ENCODE peak calls at places on chromosomes 16 and 17, in six cellular contexts. A, J, F, H, P and B are unnamed samples.

GRCh38 chr16:81366316-81366932 is 51.7 kb downstream of the GAN start:
- DNase-seq in J (no peak), H (peak; percentile 70), P (no peak), A (no peak), F (no peak), B (no peak)

GRCh38 chr17:32819035-32819434 is 57.9 kb downstream of the MYO1D start:
- DNase-seq in P (no peak), A (no peak), J (no peak), F (no peak), H (no peak), B (no peak)

GRCh38 chr17:66527335-66527734 is 224.9 kb downstream of the PRKCA start:
- DNase-seq in F (no peak), J (no peak), P (no peak), H (no peak), A (no peak), B (no peak)

GRCh38 chr17:37124825-37125181 is 176.0 kb downstream of the AATF start:
- DNase-seq in H (no peak), A (no peak), J (no peak), F (no peak), P (no peak), B (no peak)

GRCh38 chr16:88613911-88614817 is 24.2 kb upstream of the IL17C start:
- DNase-seq in J (no peak), F (no peak), H (no peak), P (no peak), A (no peak), B (no peak)

GRCh38 chr17:70775667-70776066 is 606.3 kb downstream of the KCNJ2 start:
- DNase-seq in H (peak; percentile 51), F (no peak), J (no peak), A (no peak), P (no peak), B (no peak)

GRCh38 chr17:8490256-8491023 is 54.8 kb downstream of the NDEL1 start:
- DNase-seq in F (no peak), H (no peak), A (no peak), J (no peak), P (no peak), B (no peak)

GRCh38 chr16:14013571-14014283 is 57.4 kb upstream of the MRTFB start:
- DNase-seq in A (no peak), P (no peak), F (no peak), H (no peak), J (peak; percentile 46), B (peak; percentile 65)

GRCh38 chr17:57874434-57875108 is 24.7 kb upstream of the MRPS23 start:
- DNase-seq in H (no peak), A (peak; percentile 79), J (peak; percentile 44), F (no peak), P (no peak), B (no peak)

GRCh38 chr17:80307994-80308671 is 47.5 kb downstream of the RNF213 start:
- DNase-seq in A (no peak), F (no peak), P (no peak), H (no peak), J (no peak), B (no peak)

GRCh38 chr16:51237207-51237606 is 86.1 kb upstream of the SALL1 start:
- DNase-seq in H (no peak), F (no peak), P (no peak), J (no peak), A (no peak), B (no peak)

GRCh38 chr17:79627766-79628690 is 17.2 kb upstream of the RBFOX3 start:
- DNase-seq in P (no peak), A (peak; percentile 36), J (peak; percentile 2), H (no peak), F (no peak), B (no peak)

GRCh38 chr16:31177136-31177535 is 2.8 kb upstream of the FUS start:
- DNase-seq in F (peak; percentile 80), H (peak; percentile 58), J (no peak), A (no peak), P (no peak), B (no peak)

GRCh38 chr17:48215583-48216139 is 108.1 kb downstream of the SNX11 start:
- DNase-seq in A (no peak), P (peak; percentile 29), H (no peak), J (no peak), F (no peak), B (no peak)

GRCh38 chr17:8117980-8118768 is at the start of gene ALOXE3:
- DNase-seq in J (peak; percentile 42), H (no peak), P (no peak), A (no peak), F (peak; percentile 59), B (peak; percentile 43)

GRCh38 chr17:16352838-16353701 is at the start of gene CENPV:
- DNase-seq in J (peak; percentile 50), A (no peak), P (no peak), H (peak; percentile 85), F (peak; percentile 64), B (peak; percentile 33)

GRCh38 chr17:28549274-28550132 is 2.9 kb downstream of the UNC119 start:
- DNase-seq in F (peak; percentile 91), H (peak; percentile 51), A (no peak), P (no peak), J (no peak), B (no peak)

GRCh38 chr17:33121272-33121671 is 129.6 kb downstream of the SPACA3 start:
- DNase-seq in P (no peak), F (no peak), H (no peak), J (no peak), A (no peak), B (no peak)

DNA sequence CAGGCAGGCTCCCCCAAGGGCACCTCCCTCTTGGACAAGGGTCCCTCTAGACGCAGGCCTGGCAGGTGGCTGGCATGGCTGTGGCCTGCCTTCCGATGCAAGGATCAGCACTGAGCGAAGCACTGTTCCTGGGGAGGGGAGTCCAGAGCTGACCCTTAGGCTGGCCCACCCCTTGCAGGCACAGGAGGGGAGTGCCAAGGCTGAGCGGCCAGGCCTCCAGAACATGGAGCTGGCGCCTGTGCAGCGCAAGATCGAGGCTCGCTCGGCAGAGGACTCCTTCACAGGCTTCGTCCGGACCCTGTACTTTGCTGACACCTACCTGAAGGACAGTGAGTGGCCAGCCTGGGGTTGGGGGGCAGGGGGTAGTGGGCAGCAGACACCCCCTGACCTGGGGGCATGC is 16.8 kb upstream of the MYO15B start:
- DNase-seq in J (no peak), P (no peak), F (no peak), H (no peak), A (no peak), B (no peak)
- H3K36me3 ChIP-seq in J (peaks cover 20% of the 10 kb centered on the region), P (peaks cover 4% of the 10 kb centered on the region), F (no peaks in the 10 kb centered on the region), H (no peaks in the 10 kb centered on the region), A (no peaks in the 10 kb centered on the region), B (peaks cover 16% of the 10 kb centered on the region)

GRCh38 chr17:1384881-1385280 is 15.1 kb downstream of the YWHAE start:
- DNase-seq in H (no peak), P (no peak), J (no peak), F (no peak), A (no peak), B (no peak)
- H3K4me1 ChIP-seq in H (peaks cover 56% of the 10 kb centered on the region), P (peaks cover 4% of the 10 kb centered on the region), J (peaks cover 91% of the 10 kb centered on the region), F (peaks cover 90% of the 10 kb centered on the region), A (no peaks in the 10 kb centered on the region), B (peaks cover 80% of the 10 kb centered on the region)

GRCh38 chr16:25141648-25142047 is 30.1 kb downstream of the LCMT1 start:
- DNase-seq in J (no peak), A (no peak), H (no peak), P (no peak), F (no peak), B (no peak)
- H3K36me3 ChIP-seq in J (no peaks in the 10 kb centered on the region), A (peaks cover 58% of the 10 kb centered on the region), H (peaks cover 34% of the 10 kb centered on the region), P (peaks cover 19% of the 10 kb centered on the region), F (peaks cover 41% of the 10 kb centered on the region), B (peaks cover 29% of the 10 kb centered on the region)

DNA sequence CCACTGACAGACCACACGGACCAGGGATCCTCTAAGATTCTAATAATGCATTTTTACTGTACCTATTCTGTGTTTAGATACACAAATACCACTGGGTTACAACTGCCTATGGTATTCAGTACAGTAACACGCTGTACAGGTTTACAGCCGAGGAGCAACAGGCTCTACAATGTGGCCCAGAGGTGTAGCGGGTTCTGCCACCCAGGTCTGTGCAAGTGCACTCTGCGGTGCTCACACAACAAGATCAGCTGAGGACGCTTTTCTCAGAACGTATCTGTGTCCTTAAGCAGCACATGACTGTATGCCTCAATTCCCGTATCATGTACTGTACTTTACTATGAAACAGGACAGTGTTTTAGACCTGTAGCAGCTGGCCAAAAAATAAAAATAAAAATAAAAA is 6.5 kb downstream of the ZCCHC14 start:
- DNase-seq in H (no peak), P (no peak), J (no peak), A (no peak), F (no peak), B (no peak)
- H3K4me1 ChIP-seq in H (peaks cover 12% of the 10 kb centered on the region), P (no peaks in the 10 kb centered on the region), J (peaks cover 77% of the 10 kb centered on the region), A (no peaks in the 10 kb centered on the region), F (peaks cover 78% of the 10 kb centered on the region), B (peaks cover 80% of the 10 kb centered on the region)

GRCh38 chr17:51191895-51192294 is 25.7 kb downstream of the NME2 start:
- DNase-seq in J (no peak), A (no peak), F (no peak), H (no peak), P (no peak), B (no peak)
- H3K36me3 ChIP-seq in J (no peaks in the 10 kb centered on the region), A (peaks cover 57% of the 10 kb centered on the region), F (peaks cover 39% of the 10 kb centered on the region), H (peaks cover 77% of the 10 kb centered on the region), P (peaks cover 12% of the 10 kb centered on the region), B (peaks cover 25% of the 10 kb centered on the region)

DNA sequence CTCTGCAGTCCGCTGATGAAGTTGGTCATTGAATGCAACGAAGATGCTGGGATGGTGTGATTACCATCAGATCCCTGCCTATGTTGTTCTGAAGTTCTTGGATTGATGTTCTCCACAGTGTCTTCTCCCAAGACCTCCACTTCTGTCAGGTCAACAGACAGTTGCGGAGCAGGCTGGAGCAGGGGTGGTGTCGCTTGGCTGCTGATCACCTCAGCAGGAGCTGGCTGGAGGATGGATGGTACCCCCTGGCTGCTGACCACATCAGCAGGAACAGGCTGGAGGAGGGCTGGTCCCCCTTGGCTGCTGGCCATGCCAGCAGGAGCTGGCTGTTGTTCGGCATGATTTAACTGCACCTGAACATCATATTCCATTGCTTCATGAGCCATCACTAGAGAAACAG is 5.6 kb downstream of the RFWD3 start:
- DNase-seq in P (no peak), J (no peak), F (no peak), A (no peak), H (no peak), B (no peak)
- H3K4me1 ChIP-seq in P (no peaks in the 10 kb centered on the region), J (peaks cover 25% of the 10 kb centered on the region), F (peaks cover 79% of the 10 kb centered on the region), A (no peaks in the 10 kb centered on the region), H (peaks cover 64% of the 10 kb centered on the region), B (peaks cover 21% of the 10 kb centered on the region)

DNA sequence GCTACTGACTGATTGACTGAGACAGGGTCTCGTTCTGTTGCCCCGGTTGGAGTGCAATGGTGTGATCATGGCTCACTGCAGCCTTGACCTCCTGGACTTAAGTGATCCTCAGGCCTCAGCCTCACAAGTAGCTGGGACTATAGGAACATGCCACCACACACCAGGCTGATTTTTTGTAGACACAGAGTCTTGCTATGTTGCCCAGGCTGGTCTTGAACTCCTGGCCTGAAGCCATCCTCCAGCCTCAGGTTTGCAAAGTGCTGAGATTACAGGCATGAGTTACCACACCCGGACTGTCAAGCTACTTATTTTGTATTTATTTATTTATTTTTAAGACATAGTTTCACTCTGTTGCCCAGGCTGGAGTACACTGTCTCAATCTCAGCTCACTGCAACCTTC is 55.2 kb downstream of the METTL16 start:
- DNase-seq in F (no peak), H (no peak), A (no peak), J (no peak), P (no peak), B (no peak)
- H3K36me3 ChIP-seq in F (peaks cover 15% of the 10 kb centered on the region), H (peaks cover 64% of the 10 kb centered on the region), A (peaks cover 15% of the 10 kb centered on the region), J (no peaks in the 10 kb centered on the region), P (peaks cover 8% of the 10 kb centered on the region), B (no peaks in the 10 kb centered on the region)